ENCODE peak calls at places on chromosomes 13 and 19, in four cellular contexts. R is activated CD8-positive, alpha-beta memory T cell treated with anti-CD3 and anti-CD28 coated beads for 48 hours; Z is stimulated activated naive CD8-positive, alpha-beta T cell treated with anti-CD3 and anti-CD28 coated beads, Interleukin-15, Interleukin-2, amounts not matched to agents 100 U/mL and 50 U/mL, for 24 hours; N is Kasumi-1. M is an unnamed sample.

GRCh38 chr19:5337126-5337525 is 3.5 kb downstream of the PTPRS start:
- DNase-seq in N (no peak), R (no peak), Z (no peak), M (no peak)

GRCh38 chr19:39568604-39569003 is 28.6 kb upstream of the EID2 start:
- DNase-seq in Z (no peak), N (no peak), R (no peak), M (no peak)

GRCh38 chr13:81916471-81916870 is 1575.5 kb upstream of the SPRY2 start:
- DNase-seq in R (no peak), Z (no peak), N (no peak), M (no peak)

GRCh38 chr13:113653264-113654174 is 4.5 kb downstream of the ATP4B start:
- DNase-seq in N (no peak), Z (no peak), R (no peak), M (no peak)

GRCh38 chr19:3075605-3076431 is 13.5 kb upstream of the TLE5 start:
- DNase-seq in N (peak), Z (peak), R (peak), M (peak)

GRCh38 chr13:44293354-44293753 is 80.3 kb upstream of the SERP2 start:
- DNase-seq in Z (no peak), R (no peak), N (no peak), M (no peak)

GRCh38 chr19:10866495-10866894 is 4.9 kb upstream of the CARM1 start:
- DNase-seq in N (no peak), Z (no peak), R (no peak), M (no peak)

GRCh38 chr13:30963794-30964193 is 31.3 kb downstream of the TEX26 start:
- DNase-seq in N (no peak), R (no peak), Z (no peak), M (no peak)

GRCh38 chr19:47133021-47133471 is 2.4 kb downstream of the SAE1 start:
- DNase-seq in Z (no peak), N (no peak), R (no peak), M (no peak)

GRCh38 chr13:48727252-48728011 is 73.7 kb downstream of the CYSLTR2 start:
- DNase-seq in R (no peak), Z (no peak), N (no peak), M (no peak)

GRCh38 chr19:7863971-7864718 is 10.0 kb downstream of the PRR36 start:
- DNase-seq in N (no peak), R (no peak), Z (no peak), M (no peak)

GRCh38 chr13:51646041-51646670 is 61.9 kb downstream of the WDFY2 start:
- DNase-seq in Z (no peak), R (no peak), N (no peak), M (no peak)

GRCh38 chr19:55341191-55342043 is 1.7 kb downstream of the KMT5C start:
- DNase-seq in N (peak), Z (peak), R (peak), M (peak)

GRCh38 chr13:112202966-112203365 is 136.0 kb downstream of the SOX1 start:
- DNase-seq in Z (no peak), R (no peak), N (no peak), M (no peak)

GRCh38 chr19:7534531-7534980 is 961 bp upstream of the PNPLA6 start:
- DNase-seq in N (no peak), Z (peak), R (peak), M (peak)

GRCh38 chr13:23707674-23708073 is 137.5 kb downstream of the TNFRSF19 start:
- DNase-seq in Z (no peak), R (no peak), N (no peak), M (no peak)

GRCh38 chr19:34733266-34733825 is 697 bp upstream of the ZNF181 start:
- DNase-seq in Z (peak), R (no peak), N (peak), M (peak)

GRCh38 chr13:33490461-33491327 is 205.1 kb upstream of the STARD13 start:
- DNase-seq in Z (no peak), N (no peak), R (no peak), M (no peak)

GRCh38 chr13:106183410-106184128 is 351.9 kb downstream of the EFNB2 start:
- DNase-seq in N (no peak), R (no peak), Z (no peak), M (no peak)

GRCh38 chr13:110306960-110307696 is at the start of the genes COL4A1 and COL4A2:
- DNase-seq in Z (no peak), R (no peak), N (no peak), M (no peak)